ENCODE peak calls at places on chromosomes 5 and 9, in four cellular contexts. One of them, this sample, is unnamed. For H3K4me1, the result is how much of the 10 kb centered on the place peaks cover.

GRCh38 chr9:79798450-79798849 is 226.7 kb downstream of the TLE4 start:
- DNase-seq in HepG2: no peak
- DNase-seq in fibroblast of lung: no peak
- DNase-seq in GM23338: no peak
- DNase-seq in this sample: no peak

GRCh38 chr5:121988443-121988842 is 26.7 kb downstream of the SRFBP1 start:
- DNase-seq in HepG2: no peak
- DNase-seq in fibroblast of lung: no peak
- DNase-seq in GM23338: no peak
- DNase-seq in this sample: no peak

GRCh38 chr9:113620377-113621161 is 157.0 kb downstream of the RGS3 start:
- DNase-seq in fibroblast of lung: peak
- DNase-seq in HepG2: peak
- DNase-seq in GM23338: peak
- DNase-seq in this sample: peak

GRCh38 chr9:116149844-116150243 is 3.7 kb upstream of the PAPPA start:
- DNase-seq in HepG2: no peak
- DNase-seq in GM23338: peak
- DNase-seq in fibroblast of lung: no peak
- DNase-seq in this sample: peak

GRCh38 chr5:158388018-158388417 is 529.1 kb upstream of the CLINT1 start:
- DNase-seq in HepG2: no peak
- DNase-seq in fibroblast of lung: no peak
- DNase-seq in GM23338: no peak
- DNase-seq in this sample: no peak

GRCh38 chr5:150353395-150353675 is 4.2 kb upstream of the TCOF1 start:
- DNase-seq in fibroblast of lung: no peak
- DNase-seq in GM23338: no peak
- DNase-seq in HepG2: no peak
- DNase-seq in this sample: no peak

GRCh38 chr5:150436141-150436680 is 13.3 kb downstream of the RPS14 start:
- DNase-seq in GM23338: peak
- DNase-seq in HepG2: peak
- DNase-seq in fibroblast of lung: peak
- DNase-seq in this sample: peak

GRCh38 chr9:5783982-5784381 is 48.9 kb downstream of the ERMP1 start:
- DNase-seq in HepG2: peak
- DNase-seq in GM23338: no peak
- DNase-seq in fibroblast of lung: no peak
- DNase-seq in this sample: no peak

GRCh38 chr5:55511010-55511409 is 23.8 kb downstream of the PLPP1 start:
- DNase-seq in fibroblast of lung: no peak
- DNase-seq in GM23338: no peak
- DNase-seq in HepG2: no peak
- DNase-seq in this sample: no peak

GRCh38 chr9:133576591-133577462 is 32.4 kb downstream of the FAM163B start:
- DNase-seq in GM23338: no peak
- DNase-seq in fibroblast of lung: no peak
- DNase-seq in HepG2: no peak
- DNase-seq in this sample: no peak

GRCh38 chr5:58670620-58671019 is 87.7 kb downstream of the RAB3C start:
- DNase-seq in HepG2: no peak
- DNase-seq in GM23338: no peak
- DNase-seq in fibroblast of lung: no peak
- DNase-seq in this sample: no peak

GRCh38 chr5:111126896-111127295 is 34.7 kb downstream of the WDR36 start:
- DNase-seq in HepG2: no peak
- DNase-seq in GM23338: peak
- DNase-seq in fibroblast of lung: no peak
- DNase-seq in this sample: no peak

GRCh38 chr9:137919649-137920101 is 42.1 kb downstream of the CACNA1B start:
- DNase-seq in HepG2: no peak
- DNase-seq in fibroblast of lung: no peak
- DNase-seq in GM23338: no peak
- DNase-seq in this sample: no peak

GRCh38 chr5:135073771-135074345 is 39.8 kb upstream of the PITX1 start:
- DNase-seq in HepG2: no peak
- DNase-seq in GM23338: no peak
- DNase-seq in fibroblast of lung: peak
- DNase-seq in this sample: no peak

GRCh38 chr9:113577525-113578261 is 114.2 kb downstream of the RGS3 start:
- DNase-seq in HepG2: no peak
- DNase-seq in GM23338: no peak
- DNase-seq in fibroblast of lung: peak
- DNase-seq in this sample: no peak

GRCh38 chr5:128597151-128597550 is 59.1 kb upstream of the FBN2 start:
- DNase-seq in fibroblast of lung: no peak
- DNase-seq in GM23338: no peak
- DNase-seq in HepG2: no peak
- DNase-seq in this sample: peak

GRCh38 chr5:102858808-102859207 is 103.7 kb downstream of the PAM start:
- DNase-seq in HepG2: no peak
- DNase-seq in fibroblast of lung: peak
- DNase-seq in GM23338: no peak
- DNase-seq in this sample: no peak

GRCh38 chr9:130433168-130433946 is 11.4 kb upstream of the ASS1 start:
- DNase-seq in GM23338: peak
- DNase-seq in HepG2: no peak
- DNase-seq in fibroblast of lung: peak
- DNase-seq in this sample: peak

GRCh38 chr5:171577940-171578856 is 158.8 kb downstream of the FGF18 start:
- DNase-seq in fibroblast of lung: no peak
- DNase-seq in HepG2: no peak
- DNase-seq in GM23338: no peak
- DNase-seq in this sample: peak

GRCh38 chr9:131518553-131518952 is 12.5 kb downstream of the UCK1 start:
- DNase-seq in fibroblast of lung: no peak
- DNase-seq in HepG2: no peak
- DNase-seq in GM23338: no peak
- DNase-seq in this sample: no peak

GRCh38 chr5:106241409-106241808 is 1429.3 kb downstream of the EFNA5 start:
- DNase-seq in GM23338: no peak
- DNase-seq in fibroblast of lung: peak
- DNase-seq in HepG2: peak
- DNase-seq in this sample: no peak

GRCh38 chr9:127739614-127740322 is 4.7 kb upstream of the TOR2A start:
- DNase-seq in HepG2: no peak
- DNase-seq in fibroblast of lung: no peak
- DNase-seq in GM23338: no peak
- DNase-seq in this sample: no peak

GRCh38 chr5:125228358-125228757 is 481.9 kb upstream of the ZNF608 start:
- DNase-seq in GM23338: no peak
- DNase-seq in fibroblast of lung: no peak
- DNase-seq in HepG2: no peak
- DNase-seq in this sample: no peak

GRCh38 chr9:7094052-7094451 is 336.3 kb downstream of the KDM4C start:
- DNase-seq in GM23338: peak
- DNase-seq in HepG2: peak
- DNase-seq in fibroblast of lung: no peak
- DNase-seq in this sample: peak

GRCh38 chr5:59328801-59329296 is 564.7 kb downstream of the PDE4D start:
- DNase-seq in HepG2: no peak
- DNase-seq in GM23338: peak
- DNase-seq in fibroblast of lung: peak
- DNase-seq in this sample: no peak

GRCh38 chr9:136088939-136089696 is 6.0 kb downstream of the NACC2 start:
- DNase-seq in HepG2: no peak
- DNase-seq in GM23338: no peak
- DNase-seq in fibroblast of lung: no peak
- DNase-seq in this sample: peak

GRCh38 chr5:112848116-112848811 is 12.8 kb upstream of the SRP19 start:
- DNase-seq in fibroblast of lung: peak
- DNase-seq in HepG2: peak
- DNase-seq in GM23338: peak
- DNase-seq in this sample: peak

GRCh38 chr5:65986050-65986451 is 59.7 kb downstream of the ERBIN start:
- DNase-seq in fibroblast of lung: peak
- DNase-seq in GM23338: no peak
- DNase-seq in HepG2: no peak
- DNase-seq in this sample: no peak

GRCh38 chr5:151222769-151223446 is 984 bp downstream of the CCDC69 start:
- DNase-seq in HepG2: no peak
- DNase-seq in GM23338: peak
- DNase-seq in fibroblast of lung: no peak
- DNase-seq in this sample: no peak

GRCh38 chr5:88860501-88860900 is 22.5 kb downstream of the MEF2C start:
- DNase-seq in fibroblast of lung: peak
- DNase-seq in GM23338: no peak
- DNase-seq in HepG2: no peak
- DNase-seq in this sample: no peak

GRCh38 chr5:81850494-81850893 is 99.6 kb upstream of the SSBP2 start:
- DNase-seq in HepG2: no peak
- DNase-seq in GM23338: no peak
- DNase-seq in fibroblast of lung: peak
- DNase-seq in this sample: no peak

GRCh38 chr9:127360829-127361228 is 36.1 kb upstream of the SLC2A8 start:
- DNase-seq in fibroblast of lung: peak
- DNase-seq in GM23338: peak
- DNase-seq in HepG2: peak
- DNase-seq in this sample: peak

GRCh38 chr5:6586647-6587042 is 46.2 kb downstream of the NSUN2 start:
- DNase-seq in HepG2: no peak
- DNase-seq in GM23338: no peak
- DNase-seq in fibroblast of lung: no peak
- DNase-seq in this sample: no peak
- H3K27ac ChIP-seq in HepG2: no peak
- H3K27ac ChIP-seq in GM23338: no peak
- H3K27ac ChIP-seq in fibroblast of lung: no peak
- H3K27ac ChIP-seq in this sample: no peak

GRCh38 chr5:61301345-61301744 is 30.7 kb upstream of the ZSWIM6 start:
- DNase-seq in GM23338: no peak
- DNase-seq in HepG2: no peak
- DNase-seq in fibroblast of lung: peak
- DNase-seq in this sample: no peak
- H2AFZ ChIP-seq in GM23338: peak
- H2AFZ ChIP-seq in HepG2: no peak
- H2AFZ ChIP-seq in fibroblast of lung: no peak
- H2AFZ ChIP-seq in this sample: peak

GRCh38 chr5:154371687-154372086 is 74.1 kb upstream of the SAP30L start:
- DNase-seq in fibroblast of lung: peak
- DNase-seq in GM23338: no peak
- DNase-seq in HepG2: no peak
- DNase-seq in this sample: no peak
- H3K4me1 ChIP-seq in fibroblast of lung: under half
- H3K4me1 ChIP-seq in GM23338: under half
- H3K4me1 ChIP-seq in HepG2: under half
- H3K4me1 ChIP-seq in this sample: under half

GRCh38 chr5:159673538-159673937 is 242.7 kb upstream of the ADRA1B start:
- DNase-seq in HepG2: no peak
- DNase-seq in fibroblast of lung: no peak
- DNase-seq in GM23338: no peak
- DNase-seq in this sample: no peak
- H3K27ac ChIP-seq in HepG2: no peak
- H3K27ac ChIP-seq in fibroblast of lung: no peak
- H3K27ac ChIP-seq in GM23338: no peak
- H3K27ac ChIP-seq in this sample: no peak

This sample was measured in neural progenitor cell.